ENCODE peak calls at places on chromosomes 5 and 9, in four cellular contexts. V, B, U and X are unnamed samples.

GRCh38 chr9:91844170-91844569 is 105.9 kb downstream of the ROR2 start:
- DNase-seq in U (no peak), V (no peak), B (no peak), X (no peak)

GRCh38 chr9:124782661-124783574 is 6.0 kb downstream of the OLFML2A start:
- DNase-seq in U (peak; percentile 48), B (no peak), V (no peak), X (no peak)

GRCh38 chr5:53373420-53374188 is 106.8 kb upstream of the FST start:
- DNase-seq in U (no peak), V (no peak), B (no peak), X (peak; percentile 62)

GRCh38 chr5:168020522-168021294 is 270.7 kb upstream of the WWC1 start:
- DNase-seq in V (no peak), B (no peak), U (no peak), X (peak; percentile 8)

GRCh38 chr5:149486726-149487635 is 64.3 kb downstream of the CSNK1A1 start:
- DNase-seq in U (peak; percentile 38), V (no peak), B (peak; percentile 61), X (peak; percentile 70)

GRCh38 chr5:172713113-172713808 is 57.7 kb downstream of the DUSP1 start:
- DNase-seq in U (peak; percentile 91), B (no peak), V (peak; percentile 62), X (no peak)

GRCh38 chr9:95004452-95005275 is 278.2 kb downstream of the AOPEP start:
- DNase-seq in U (peak; percentile 74), B (peak; percentile 48), V (no peak), X (no peak)

GRCh38 chr9:87712801-87713277 is 13.1 kb upstream of the CTSL start:
- DNase-seq in B (no peak), V (no peak), U (no peak), X (no peak)

GRCh38 chr9:97740848-97741821 is 44.0 kb upstream of the XPA start:
- DNase-seq in V (no peak), U (peak; percentile 88), B (no peak), X (peak; percentile 62)

GRCh38 chr5:6291961-6292360 is 86.4 kb downstream of the MED10 start:
- DNase-seq in B (peak; percentile 38), V (no peak), U (no peak), X (no peak)

GRCh38 chr9:81833563-81834345 is 94.5 kb upstream of the SPATA31D4 start:
- DNase-seq in V (no peak), B (peak; percentile 72), U (no peak), X (peak; percentile 66)

DNA sequence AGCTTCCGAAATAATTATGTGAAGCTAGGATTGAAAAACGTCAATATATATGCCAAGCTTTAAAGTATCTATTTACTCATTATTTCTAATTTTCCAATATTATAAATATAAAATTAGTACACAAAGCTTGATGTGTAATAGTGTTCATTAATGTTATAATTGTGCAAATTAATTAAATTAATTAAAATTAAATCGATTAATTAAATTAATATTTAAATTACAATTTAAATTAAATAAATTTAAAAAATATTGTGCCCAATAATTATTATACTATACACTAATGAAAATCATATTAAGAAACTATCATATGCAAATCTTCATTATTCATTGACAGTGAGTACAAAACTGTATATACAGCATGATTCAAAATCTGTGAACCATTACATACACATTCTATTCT is 409.8 kb downstream of the FAM170A start:
- DNase-seq in V (no peak), U (no peak), B (no peak), X (no peak)
- TF ChIP-seq RFX5 in V (no peak), U (no peak), B (no peak), X (no peak)

GRCh38 chr5:59332236-59332973 is 561.1 kb downstream of the PDE4D start:
- DNase-seq in V (no peak), B (no peak), U (no peak), X (no peak)

GRCh38 chr5:59325070-59325469 is 568.5 kb downstream of the PDE4D start:
- DNase-seq in U (no peak), V (no peak), B (peak; percentile 27), X (no peak)

GRCh38 chr5:59330680-59331079 is 562.8 kb downstream of the PDE4D start:
- DNase-seq in B (no peak), U (no peak), V (no peak), X (no peak)

GRCh38 chr5:59326551-59326950 is 567.0 kb downstream of the PDE4D start:
- DNase-seq in B (no peak), V (no peak), U (no peak), X (no peak)

DNA sequence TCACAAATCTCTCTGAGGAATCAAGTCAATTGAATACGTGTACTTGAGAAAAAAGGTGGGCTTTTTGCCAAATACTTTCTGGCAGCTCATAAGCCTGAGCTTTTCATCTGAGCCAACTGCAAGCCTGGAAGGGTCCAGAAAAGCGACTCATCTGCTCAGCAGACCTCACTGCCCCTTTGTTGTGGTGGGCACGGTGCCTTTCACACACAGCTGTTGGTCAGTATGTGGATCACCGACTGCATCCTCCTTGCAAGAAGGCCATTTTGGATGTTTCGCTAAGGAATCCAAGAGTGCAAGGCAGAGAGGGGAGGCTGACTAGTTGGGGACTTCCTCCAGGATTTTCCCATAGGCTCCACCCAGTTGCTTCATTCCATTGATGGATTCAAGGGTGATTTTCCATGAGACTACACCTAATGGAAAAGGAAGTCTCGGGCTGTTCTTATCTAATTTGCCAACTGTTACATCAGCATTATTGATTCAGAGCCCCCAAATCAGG is 564.7 kb downstream of the PDE4D start:
- DNase-seq in V (peak; percentile 21), B (no peak), U (no peak), X (peak; percentile 50)
- TF ChIP-seq USF2 in V (no peak), B (no peak), U (no peak), X (no peak)

GRCh38 chr5:122142480-122142879 is 13.1 kb downstream of the ZNF474 start:
- DNase-seq in U (no peak), V (no peak), B (no peak), X (peak; percentile 93)
- TF ChIP-seq RFX5 in U (no peak), V (no peak), B (no peak), X (peak; percentile 26)

DNA sequence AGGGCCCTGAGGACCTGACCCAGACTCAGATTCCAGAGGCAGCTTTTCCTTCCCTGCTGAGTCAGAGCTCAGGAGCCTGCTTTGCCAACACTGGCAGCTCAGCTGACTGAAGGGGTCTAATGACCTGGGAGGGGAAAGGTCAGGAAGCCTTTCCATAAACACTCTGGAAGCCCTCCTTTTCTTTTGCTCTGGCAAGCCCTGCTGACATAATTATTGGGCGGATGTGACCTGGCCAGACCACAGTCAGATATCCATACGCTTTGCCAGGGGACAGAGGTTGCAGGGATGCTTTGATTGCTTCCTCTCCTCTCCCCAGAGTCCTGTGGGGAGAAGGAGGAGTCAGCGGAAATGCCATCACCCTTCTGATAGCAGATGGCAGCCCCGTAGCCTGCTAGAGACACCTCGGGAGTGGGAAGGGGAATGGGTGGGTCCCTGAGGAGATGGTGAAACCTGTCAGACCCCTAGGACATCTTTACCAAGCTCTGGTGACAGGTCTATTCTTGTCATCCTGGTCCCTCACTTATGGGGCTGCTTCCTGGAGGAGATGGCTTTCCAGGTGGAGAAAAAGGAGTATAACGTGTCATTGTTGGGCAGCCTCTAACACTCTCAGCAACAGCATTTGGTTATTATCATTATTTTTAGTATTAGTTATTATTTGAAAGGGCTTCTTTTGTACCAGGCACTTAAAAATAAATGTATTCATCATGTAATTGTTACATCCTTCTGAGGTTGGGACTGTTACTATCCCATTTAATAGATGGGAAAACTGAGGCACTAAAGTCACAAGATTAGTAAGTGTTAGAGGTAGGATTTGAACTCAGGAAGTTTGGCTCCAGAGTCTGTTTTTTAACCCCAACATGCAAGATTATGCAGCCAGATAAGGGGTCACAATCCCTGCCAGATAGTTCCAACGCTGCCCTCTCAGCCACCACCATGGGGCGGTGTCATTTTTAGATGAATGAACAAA is 11.6 kb downstream of the COL27A1 start:
- DNase-seq in U (no peak), V (no peak), B (no peak), X (no peak)
- TF ChIP-seq USF2 in U (no peak), V (no peak), B (no peak), X (no peak)

GRCh38 chr9:93032545-93032944 is 26.0 kb upstream of the SUSD3 start:
- DNase-seq in B (no peak), V (no peak), U (no peak), X (no peak)

GRCh38 chr9:93030642-93031628 is 27.6 kb upstream of the SUSD3 start:
- DNase-seq in V (no peak), B (no peak), U (no peak), X (no peak)

GRCh38 chr9:93028448-93029006 is 30.0 kb upstream of the SUSD3 start:
- DNase-seq in U (no peak), V (no peak), B (no peak), X (no peak)

GRCh38 chr9:93033541-93033940 is 25.0 kb upstream of the SUSD3 start:
- DNase-seq in B (no peak), U (no peak), V (no peak), X (no peak)

DNA sequence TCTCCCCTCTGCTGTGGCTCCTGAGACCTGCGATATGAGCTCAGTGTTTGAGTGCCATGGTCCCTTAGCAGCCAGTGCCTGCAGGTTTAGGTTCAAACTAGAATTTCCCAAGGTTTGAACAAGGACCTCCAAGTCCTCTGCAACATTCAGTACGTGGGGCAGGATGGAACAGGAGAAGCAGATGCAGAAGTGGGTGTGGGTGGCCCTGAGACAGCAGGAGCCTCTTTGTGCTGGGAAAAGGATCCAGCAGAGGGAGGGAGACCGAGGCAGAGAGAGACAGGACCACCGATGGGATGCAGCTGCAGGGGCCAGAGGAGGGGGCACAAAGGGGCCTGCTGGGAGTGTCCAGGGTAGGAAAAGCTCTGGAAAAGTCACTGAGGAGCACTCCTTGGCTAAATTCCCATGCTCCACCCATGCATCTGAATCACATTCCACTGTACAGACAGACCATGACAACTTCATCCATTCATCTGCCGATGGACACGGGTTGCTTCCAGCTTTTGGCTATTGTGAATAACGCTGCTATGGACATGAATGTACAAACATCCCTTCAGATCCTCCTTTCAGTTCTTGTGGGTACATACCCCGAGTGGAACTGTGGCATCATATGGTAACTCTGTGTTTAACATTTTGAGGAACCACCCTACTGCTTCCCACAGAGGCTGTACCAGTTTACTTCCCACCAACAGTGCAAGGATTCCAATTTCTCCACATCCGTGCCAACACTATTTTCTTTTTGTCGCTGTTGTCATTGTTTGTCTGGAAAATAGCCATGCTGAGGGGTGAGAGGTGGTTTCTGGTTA is 26.7 kb upstream of the SUSD3 start:
- DNase-seq in V (no peak), B (no peak), U (no peak), X (no peak)
- TF ChIP-seq RFX5 in V (no peak), B (no peak), U (no peak), X (no peak)